ENCODE peak calls at places on chromosomes 2 and 18, in ten cellular contexts. One of them, this sample, is unnamed.

GRCh38 chr18:5542393-5543035 is 1.3 kb downstream of the EPB41L3 start:
- DNase-seq in GM12878: no peak
- DNase-seq in transverse colon: peak
- DNase-seq in esophagus muscularis mucosa: no peak
- DNase-seq in Panc1: no peak
- DNase-seq in HCT116: no peak
- DNase-seq in stomach: no peak
- DNase-seq in spleen: peak
- DNase-seq in HepG2: no peak
- DNase-seq in breast epithelium: no peak
- DNase-seq in this sample: no peak

GRCh38 chr18:22466608-22467390 is 49.1 kb upstream of the CTAGE1 start:
- DNase-seq in Panc1: peak
- DNase-seq in transverse colon: no peak
- DNase-seq in esophagus muscularis mucosa: no peak
- DNase-seq in stomach: no peak
- DNase-seq in GM12878: no peak
- DNase-seq in HCT116: peak
- DNase-seq in HepG2: peak
- DNase-seq in spleen: no peak
- DNase-seq in breast epithelium: no peak
- DNase-seq in this sample: peak

GRCh38 chr2:207225773-207226172 is 60.0 kb upstream of the KLF7 start:
- DNase-seq in transverse colon: no peak
- DNase-seq in spleen: no peak
- DNase-seq in Panc1: no peak
- DNase-seq in HepG2: no peak
- DNase-seq in stomach: no peak
- DNase-seq in esophagus muscularis mucosa: peak
- DNase-seq in breast epithelium: no peak
- DNase-seq in HCT116: no peak
- DNase-seq in GM12878: no peak
- DNase-seq in this sample: no peak

GRCh38 chr2:184543832-184544231 is 54.5 kb upstream of the ZNF804A start:
- DNase-seq in spleen: no peak
- DNase-seq in esophagus muscularis mucosa: no peak
- DNase-seq in HCT116: no peak
- DNase-seq in HepG2: no peak
- DNase-seq in transverse colon: no peak
- DNase-seq in breast epithelium: no peak
- DNase-seq in stomach: no peak
- DNase-seq in GM12878: no peak
- DNase-seq in Panc1: no peak
- DNase-seq in this sample: no peak

GRCh38 chr2:148021059-148021985 is at the start of gene MBD5:
- DNase-seq in HepG2: peak
- DNase-seq in Panc1: peak
- DNase-seq in stomach: peak
- DNase-seq in transverse colon: peak
- DNase-seq in HCT116: no peak
- DNase-seq in breast epithelium: peak
- DNase-seq in esophagus muscularis mucosa: no peak
- DNase-seq in spleen: peak
- DNase-seq in GM12878: peak
- DNase-seq in this sample: peak

GRCh38 chr2:57549642-57550102 is 496.9 kb upstream of the VRK2 start:
- DNase-seq in HepG2: no peak
- DNase-seq in Panc1: no peak
- DNase-seq in HCT116: peak
- DNase-seq in breast epithelium: no peak
- DNase-seq in spleen: no peak
- DNase-seq in stomach: no peak
- DNase-seq in transverse colon: no peak
- DNase-seq in esophagus muscularis mucosa: no peak
- DNase-seq in GM12878: peak
- DNase-seq in this sample: no peak

GRCh38 chr18:45107425-45107824 is 426.7 kb downstream of the SETBP1 start:
- DNase-seq in spleen: no peak
- DNase-seq in transverse colon: no peak
- DNase-seq in HCT116: no peak
- DNase-seq in GM12878: no peak
- DNase-seq in esophagus muscularis mucosa: no peak
- DNase-seq in stomach: no peak
- DNase-seq in breast epithelium: no peak
- DNase-seq in Panc1: no peak
- DNase-seq in HepG2: no peak
- DNase-seq in this sample: no peak

GRCh38 chr2:150599889-150600288 is 112.4 kb upstream of the RND3 start:
- DNase-seq in spleen: no peak
- DNase-seq in transverse colon: no peak
- DNase-seq in HepG2: no peak
- DNase-seq in breast epithelium: no peak
- DNase-seq in GM12878: no peak
- DNase-seq in stomach: no peak
- DNase-seq in Panc1: no peak
- DNase-seq in esophagus muscularis mucosa: no peak
- DNase-seq in HCT116: no peak
- DNase-seq in this sample: no peak

GRCh38 chr2:121803503-121803902 is 48.1 kb downstream of the TSN start:
- DNase-seq in HCT116: no peak
- DNase-seq in GM12878: no peak
- DNase-seq in breast epithelium: no peak
- DNase-seq in stomach: no peak
- DNase-seq in esophagus muscularis mucosa: no peak
- DNase-seq in Panc1: no peak
- DNase-seq in transverse colon: no peak
- DNase-seq in spleen: no peak
- DNase-seq in HepG2: no peak
- DNase-seq in this sample: no peak

GRCh38 chr2:1893856-1894255 is 149.5 kb upstream of the PXDN start:
- DNase-seq in stomach: no peak
- DNase-seq in breast epithelium: no peak
- DNase-seq in spleen: no peak
- DNase-seq in transverse colon: no peak
- DNase-seq in GM12878: no peak
- DNase-seq in HepG2: no peak
- DNase-seq in esophagus muscularis mucosa: no peak
- DNase-seq in Panc1: no peak
- DNase-seq in HCT116: no peak
- DNase-seq in this sample: no peak

GRCh38 chr18:51425475-51425874 is 228.0 kb upstream of the MEX3C start:
- DNase-seq in transverse colon: no peak
- DNase-seq in HCT116: no peak
- DNase-seq in stomach: no peak
- DNase-seq in HepG2: no peak
- DNase-seq in Panc1: no peak
- DNase-seq in spleen: no peak
- DNase-seq in esophagus muscularis mucosa: no peak
- DNase-seq in GM12878: peak
- DNase-seq in breast epithelium: no peak
- DNase-seq in this sample: no peak

GRCh38 chr2:205235434-205235833 is 446.9 kb upstream of the NRP2 start:
- DNase-seq in esophagus muscularis mucosa: no peak
- DNase-seq in spleen: no peak
- DNase-seq in HepG2: no peak
- DNase-seq in Panc1: no peak
- DNase-seq in stomach: no peak
- DNase-seq in HCT116: peak
- DNase-seq in breast epithelium: no peak
- DNase-seq in transverse colon: no peak
- DNase-seq in GM12878: no peak
- DNase-seq in this sample: no peak

GRCh38 chr2:25149646-25150045 is 18.7 kb downstream of the POMC start:
- DNase-seq in stomach: no peak
- DNase-seq in HCT116: no peak
- DNase-seq in GM12878: no peak
- DNase-seq in spleen: peak
- DNase-seq in transverse colon: no peak
- DNase-seq in esophagus muscularis mucosa: no peak
- DNase-seq in Panc1: no peak
- DNase-seq in HepG2: no peak
- DNase-seq in breast epithelium: no peak
- DNase-seq in this sample: no peak

DNA sequence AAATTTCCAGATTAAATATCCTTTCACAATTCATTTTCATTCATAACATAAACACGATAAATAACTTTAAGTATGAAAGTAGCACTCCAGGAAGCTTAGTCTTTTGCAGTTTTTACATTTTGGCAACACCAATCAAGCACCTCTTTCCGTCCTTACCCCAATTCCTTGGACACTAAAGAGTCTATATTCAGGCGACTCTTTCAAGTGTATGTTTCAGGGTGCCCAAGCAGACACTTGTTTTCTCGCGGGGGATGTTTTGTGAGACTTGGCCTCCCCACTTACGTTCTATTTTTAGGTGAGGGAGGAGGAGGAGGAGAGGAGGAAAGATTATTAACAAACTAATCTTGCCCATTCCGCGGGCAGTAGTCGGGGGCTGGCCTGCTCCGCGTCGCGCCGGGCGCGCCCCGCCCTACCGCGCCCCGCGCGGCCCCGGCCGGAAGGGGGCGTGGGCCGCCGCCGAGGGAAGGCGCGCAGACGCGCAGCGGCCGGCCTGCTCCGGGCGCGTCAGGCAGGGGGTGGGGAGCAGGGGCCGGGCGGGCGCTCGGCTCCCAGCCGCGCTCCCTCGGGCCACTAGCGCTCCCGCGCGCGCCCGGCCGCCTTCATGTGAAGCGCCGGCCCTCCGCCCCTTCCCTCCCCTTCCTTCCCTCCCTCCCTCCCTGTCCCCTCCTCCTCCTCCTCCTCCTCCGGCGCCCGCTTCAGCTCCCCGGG is at the start of gene ITPRID2:
- DNase-seq in stomach: peak
- DNase-seq in spleen: no peak
- DNase-seq in Panc1: no peak
- DNase-seq in esophagus muscularis mucosa: peak
- DNase-seq in transverse colon: peak
- DNase-seq in HCT116: peak
- DNase-seq in GM12878: no peak
- DNase-seq in HepG2: peak
- DNase-seq in breast epithelium: peak
- DNase-seq in this sample: peak
- TF ChIP-seq POLR2AphosphoS5 in stomach: no peak
- TF ChIP-seq POLR2AphosphoS5 in spleen: no peak
- TF ChIP-seq POLR2AphosphoS5 in Panc1: no peak
- TF ChIP-seq POLR2AphosphoS5 in esophagus muscularis mucosa: no peak
- TF ChIP-seq POLR2AphosphoS5 in transverse colon: no peak
- TF ChIP-seq POLR2AphosphoS5 in HCT116: peak
- TF ChIP-seq POLR2AphosphoS5 in GM12878: no peak
- TF ChIP-seq POLR2AphosphoS5 in HepG2: peak
- TF ChIP-seq POLR2AphosphoS5 in breast epithelium: no peak
- TF ChIP-seq POLR2AphosphoS5 in this sample: no peak

DNA sequence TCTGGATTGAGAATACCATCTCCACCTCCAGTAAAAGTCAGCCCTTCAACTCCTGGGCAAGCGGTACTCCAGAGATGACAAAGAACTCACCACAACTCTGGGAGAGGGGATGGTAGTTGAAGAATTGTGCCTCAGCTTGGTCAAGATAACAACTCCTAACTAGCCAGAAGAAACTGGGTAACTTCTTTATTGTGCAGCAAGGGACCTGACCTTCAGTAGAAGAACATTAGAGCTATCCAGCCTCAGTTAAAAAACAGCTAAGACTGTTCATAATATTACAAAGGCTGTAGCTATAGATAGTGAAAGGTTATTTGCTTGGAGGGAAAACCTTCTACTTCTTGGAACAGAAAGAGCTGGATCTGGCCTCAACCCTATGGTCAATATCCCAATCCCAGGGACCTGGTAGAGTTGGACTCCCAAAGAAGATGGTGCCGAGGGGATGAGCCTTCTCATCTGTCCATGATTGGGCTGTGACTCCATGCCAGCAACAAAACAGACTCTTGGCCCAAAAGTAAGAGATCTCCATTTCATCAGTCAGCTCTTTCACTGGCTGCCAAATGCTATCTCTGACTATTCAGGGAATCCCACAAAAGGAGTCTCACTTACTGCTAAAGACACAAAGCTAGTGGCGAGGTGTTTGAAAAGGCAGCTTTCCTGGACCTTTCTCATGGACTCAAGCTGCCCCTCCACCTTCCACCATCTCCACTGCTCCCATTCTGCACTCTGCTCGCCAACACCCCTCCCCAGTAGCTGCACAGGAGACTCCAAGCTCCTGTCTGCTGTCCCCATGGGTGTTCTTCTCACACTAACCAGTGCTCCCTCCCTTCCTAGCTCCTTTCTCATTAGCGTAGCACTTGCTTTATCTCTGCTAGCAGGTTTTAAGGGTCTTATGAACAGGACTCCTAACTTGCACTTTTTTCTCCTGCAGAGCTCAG is 145.8 kb downstream of the CAPN13 start:
- DNase-seq in GM12878: no peak
- DNase-seq in HCT116: no peak
- DNase-seq in esophagus muscularis mucosa: peak
- DNase-seq in stomach: no peak
- DNase-seq in HepG2: no peak
- DNase-seq in transverse colon: no peak
- DNase-seq in breast epithelium: no peak
- DNase-seq in Panc1: no peak
- DNase-seq in spleen: no peak
- DNase-seq in this sample: no peak
- TF ChIP-seq POLR2AphosphoS5 in GM12878: no peak
- TF ChIP-seq POLR2AphosphoS5 in HCT116: peak
- TF ChIP-seq POLR2AphosphoS5 in esophagus muscularis mucosa: no peak
- TF ChIP-seq POLR2AphosphoS5 in stomach: no peak
- TF ChIP-seq POLR2AphosphoS5 in HepG2: no peak
- TF ChIP-seq POLR2AphosphoS5 in transverse colon: no peak
- TF ChIP-seq POLR2AphosphoS5 in breast epithelium: no peak
- TF ChIP-seq POLR2AphosphoS5 in Panc1: no peak
- TF ChIP-seq POLR2AphosphoS5 in spleen: no peak
- TF ChIP-seq POLR2AphosphoS5 in this sample: no peak

GRCh38 chr18:29140590-29140989 is 963.7 kb upstream of the CDH2 start:
- DNase-seq in stomach: no peak
- DNase-seq in HCT116: no peak
- DNase-seq in transverse colon: no peak
- DNase-seq in spleen: no peak
- DNase-seq in breast epithelium: no peak
- DNase-seq in HepG2: no peak
- DNase-seq in Panc1: no peak
- DNase-seq in esophagus muscularis mucosa: no peak
- DNase-seq in GM12878: no peak
- DNase-seq in this sample: no peak
- TF ChIP-seq POLR2AphosphoS5 in stomach: no peak
- TF ChIP-seq POLR2AphosphoS5 in HCT116: no peak
- TF ChIP-seq POLR2AphosphoS5 in transverse colon: no peak
- TF ChIP-seq POLR2AphosphoS5 in spleen: no peak
- TF ChIP-seq POLR2AphosphoS5 in breast epithelium: no peak
- TF ChIP-seq POLR2AphosphoS5 in HepG2: no peak
- TF ChIP-seq POLR2AphosphoS5 in Panc1: no peak
- TF ChIP-seq POLR2AphosphoS5 in esophagus muscularis mucosa: no peak
- TF ChIP-seq POLR2AphosphoS5 in GM12878: no peak
- TF ChIP-seq POLR2AphosphoS5 in this sample: no peak

DNA sequence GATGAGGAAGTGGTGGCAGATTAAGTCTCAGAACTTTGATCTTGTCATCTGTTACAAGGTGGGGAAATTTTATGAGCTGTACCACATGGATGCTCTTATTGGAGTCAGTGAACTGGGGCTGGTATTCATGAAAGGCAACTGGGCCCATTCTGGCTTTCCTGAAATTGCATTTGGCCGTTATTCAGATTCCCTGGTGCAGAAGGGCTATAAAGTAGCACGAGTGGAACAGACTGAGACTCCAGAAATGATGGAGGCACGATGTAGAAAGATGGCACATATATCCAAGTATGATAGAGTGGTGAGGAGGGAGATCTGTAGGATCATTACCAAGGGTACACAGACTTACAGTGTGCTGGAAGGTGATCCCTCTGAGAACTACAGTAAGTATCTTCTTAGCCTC is 16.3 kb downstream of the MSH6 start:
- DNase-seq in GM12878: no peak
- DNase-seq in Panc1: no peak
- DNase-seq in esophagus muscularis mucosa: no peak
- DNase-seq in breast epithelium: no peak
- DNase-seq in spleen: no peak
- DNase-seq in HepG2: no peak
- DNase-seq in stomach: no peak
- DNase-seq in transverse colon: no peak
- DNase-seq in HCT116: no peak
- DNase-seq in this sample: no peak
- TF ChIP-seq POLR2AphosphoS5 in GM12878: no peak
- TF ChIP-seq POLR2AphosphoS5 in Panc1: no peak
- TF ChIP-seq POLR2AphosphoS5 in esophagus muscularis mucosa: no peak
- TF ChIP-seq POLR2AphosphoS5 in breast epithelium: no peak
- TF ChIP-seq POLR2AphosphoS5 in spleen: no peak
- TF ChIP-seq POLR2AphosphoS5 in HepG2: no peak
- TF ChIP-seq POLR2AphosphoS5 in stomach: no peak
- TF ChIP-seq POLR2AphosphoS5 in transverse colon: no peak
- TF ChIP-seq POLR2AphosphoS5 in HCT116: no peak
- TF ChIP-seq POLR2AphosphoS5 in this sample: no peak

This sample was measured in prostate gland.